ENCODE peak calls at places on chromosomes 11 and 22, in five cellular contexts. D is CD4-positive, CD25-positive, alpha-beta regulatory T cell; K is lung; C is neural progenitor cell; A is HCT116. W is an unnamed sample. For H3K4me1, the result is how much of the 10 kb centered on the place peaks cover.

GRCh38 chr11:77412814-77413213 is 61.1 kb downstream of the PAK1 start:
- DNase-seq in C (no peak), A (no peak), D (no peak), K (no peak), W (no peak)

GRCh38 chr11:121293276-121293569 is 652 bp downstream of the SC5D start:
- DNase-seq in D (no peak), K (no peak), A (no peak), C (no peak), W (no peak)

GRCh38 chr11:70503201-70503877 is 105.0 kb downstream of the CTTN start:
- DNase-seq in C (peak), K (no peak), A (no peak), D (no peak), W (no peak)

GRCh38 chr11:59183768-59184167 is 11.8 kb downstream of the DTX4 start:
- DNase-seq in A (no peak), D (no peak), K (no peak), C (no peak), W (no peak)

GRCh38 chr11:68840661-68841653 is 759 bp downstream of the CPT1A start:
- DNase-seq in D (no peak), K (peak), A (no peak), C (peak), W (peak)

GRCh38 chr22:50009765-50010675 is 2.5 kb downstream of the IL17REL start:
- DNase-seq in D (no peak), C (no peak), A (no peak), K (no peak), W (no peak)

GRCh38 chr11:2730323-2731284 is 30.8 kb upstream of the KCNQ1OT1 start:
- DNase-seq in K (no peak), C (no peak), A (no peak), D (no peak), W (no peak)

GRCh38 chr22:31616315-31616980 is 45.6 kb downstream of the PISD start:
- DNase-seq in A (no peak), K (no peak), D (no peak), C (no peak), W (no peak)

GRCh38 chr11:114229062-114229450 is 67.1 kb upstream of the NNMT start:
- DNase-seq in D (no peak), K (no peak), C (no peak), A (no peak), W (no peak)

GRCh38 chr11:2564588-2565440 is 120.0 kb downstream of the KCNQ1 start:
- DNase-seq in K (no peak), A (no peak), D (no peak), C (no peak), W (no peak)

GRCh38 chr11:35106595-35106994 is 32.4 kb upstream of the CD44 start:
- DNase-seq in D (no peak), C (no peak), A (no peak), K (no peak), W (no peak)
- H3K4me1 ChIP-seq in D (under half), C (under half), A (under half), K (under half), W (half or more)

DNA sequence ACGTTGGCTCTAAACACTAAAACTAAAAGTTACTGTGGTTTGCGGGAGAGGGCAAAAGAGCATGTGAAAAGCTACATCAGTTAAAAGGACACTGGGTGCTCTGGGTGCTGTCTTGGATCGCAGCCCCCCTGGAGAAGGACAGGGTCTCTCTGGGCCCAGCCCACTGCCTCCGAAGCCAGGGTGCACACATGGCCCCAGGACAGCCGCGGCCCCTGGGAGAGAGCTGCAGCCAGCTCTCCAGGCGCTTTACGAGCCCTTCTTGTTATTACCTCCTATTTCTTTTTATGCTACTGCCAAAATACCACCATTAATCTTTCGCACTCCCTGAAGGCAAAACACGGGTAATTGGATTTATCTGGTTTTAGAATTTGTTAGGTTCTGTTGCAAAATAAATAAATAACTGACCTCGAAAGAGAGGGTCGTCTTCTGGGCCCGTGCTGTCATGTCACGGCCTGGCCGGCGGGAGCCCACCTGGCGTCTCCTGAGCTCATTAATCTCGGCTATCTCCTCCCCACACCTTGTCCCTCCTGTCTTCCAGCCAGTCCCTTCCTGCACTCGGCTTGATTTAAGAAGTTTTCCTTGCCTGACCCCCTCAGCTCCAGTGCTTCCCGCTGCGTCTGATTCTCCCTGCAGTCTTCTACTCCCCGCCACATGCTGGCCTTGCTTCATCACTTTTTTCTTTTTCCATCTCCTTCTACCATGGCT is 611.8 kb downstream of the OPCML start:
- DNase-seq in A (no peak), C (no peak), D (no peak), K (no peak), W (no peak)
- H3K27ac ChIP-seq in A (no peak), C (no peak), D (no peak), K (no peak), W (no peak)

DNA sequence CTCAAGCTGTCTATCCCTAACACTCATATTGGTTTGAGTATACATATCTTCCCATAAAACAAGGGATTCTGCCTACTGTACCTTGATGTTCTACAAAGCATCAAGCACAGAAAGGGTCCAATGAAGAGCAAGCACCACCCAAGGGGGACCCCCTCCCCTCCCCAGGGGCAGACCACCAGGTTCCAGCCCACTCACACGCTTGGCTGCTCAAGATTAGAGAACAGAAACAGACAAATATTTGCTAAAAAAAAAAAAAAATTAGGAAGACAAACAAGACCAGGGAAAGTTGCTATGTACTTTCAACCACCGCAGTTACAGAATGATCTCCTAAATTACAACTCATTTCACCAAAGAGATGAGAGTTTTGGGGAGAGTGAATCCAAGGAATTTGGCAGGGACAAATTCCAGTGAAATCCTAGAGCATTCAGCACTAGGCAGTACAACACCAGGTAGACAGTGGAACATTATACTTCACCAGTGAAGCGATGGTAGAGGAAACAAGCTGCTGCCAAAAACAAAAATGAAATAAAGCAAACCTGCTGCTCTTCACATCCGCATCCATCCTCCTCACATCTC is 17.0 kb downstream of the SMCO4 start:
- DNase-seq in C (no peak), D (no peak), K (no peak), A (no peak), W (no peak)
- H3K4me1 ChIP-seq in C (under half), D (under half), K (under half), A (under half), W (under half)

GRCh38 chr11:11143849-11144248 is 209.2 kb downstream of the CSNK2A3 start:
- DNase-seq in D (no peak), K (no peak), C (no peak), A (no peak), W (no peak)
- H3K27ac ChIP-seq in D (no peak), K (no peak), C (no peak), A (no peak), W (no peak)

GRCh38 chr11:16801288-16801980 is 63.0 kb downstream of the C11orf58 start:
- DNase-seq in C (no peak), A (no peak), K (no peak), D (no peak), W (no peak)
- H3K4me1 ChIP-seq in C (under half), A (under half), K (under half), D (under half), W (under half)

DNA sequence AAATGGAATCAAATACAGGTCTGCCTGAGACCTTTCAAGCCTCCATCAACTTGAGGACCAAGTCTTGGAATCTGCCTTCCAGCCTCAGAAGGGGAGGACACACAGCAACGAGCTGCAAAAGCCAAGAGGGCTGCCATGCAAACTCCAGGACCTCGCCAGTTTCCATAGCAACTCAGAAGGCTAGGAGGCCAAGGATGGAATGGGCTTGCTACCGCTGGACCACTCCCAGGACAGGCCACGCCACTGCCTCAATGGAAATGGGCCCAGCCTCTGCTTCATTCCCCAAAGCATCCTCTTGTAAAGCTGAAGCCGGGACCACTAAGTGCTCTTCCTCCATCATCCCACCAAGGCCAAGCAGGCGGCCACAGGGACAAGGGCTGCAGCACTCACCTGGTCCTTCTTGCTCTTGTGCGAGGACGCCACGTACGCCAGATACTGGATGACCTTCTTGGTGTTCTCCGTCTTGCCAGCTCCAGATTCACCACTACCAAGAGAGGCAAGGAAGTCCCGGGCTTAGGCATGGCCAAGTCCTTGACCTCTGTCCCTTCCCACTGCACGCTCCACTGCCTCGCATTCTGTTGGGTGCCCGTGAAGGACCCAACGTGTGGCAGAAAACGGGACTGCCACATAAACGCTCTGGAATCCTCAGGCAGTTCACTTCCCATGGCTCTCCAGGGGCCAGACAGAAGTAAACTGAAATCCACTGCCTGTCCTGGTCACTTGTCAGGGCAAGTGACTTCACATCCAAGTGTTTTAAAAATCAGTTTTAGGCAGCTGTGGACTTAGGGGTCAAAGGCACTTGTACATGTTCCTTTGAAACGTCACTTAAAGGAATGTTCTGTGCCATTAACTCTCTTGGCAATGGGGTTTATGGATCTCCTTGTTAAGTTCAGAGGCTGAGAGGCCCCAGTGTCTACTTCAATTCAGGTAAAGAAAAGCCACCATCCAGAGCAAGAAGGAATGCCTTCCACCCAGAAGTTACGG is 61.3 kb downstream of the MYH9 start:
- DNase-seq in K (no peak), C (no peak), A (no peak), D (no peak), W (no peak)
- H3K27ac ChIP-seq in K (peak), C (peak), A (no peak), D (peak), W (no peak)

GRCh38 chr11:65853249-65853979 is 4.6 kb downstream of the CFL1 start:
- DNase-seq in A (no peak), D (no peak), C (peak), K (no peak), W (no peak)

GRCh38 chr11:65856689-65857499 is 1.1 kb downstream of the CFL1 start:
- DNase-seq in C (peak), D (peak), K (peak), A (no peak), W (peak)

GRCh38 chr11:65854161-65854592 is 3.8 kb downstream of the CFL1 start:
- DNase-seq in A (no peak), C (peak), D (no peak), K (no peak), W (no peak)

GRCh38 chr11:65855927-65856363 is 2.0 kb downstream of the CFL1 start:
- DNase-seq in D (no peak), A (no peak), K (no peak), C (peak), W (no peak)

DNA sequence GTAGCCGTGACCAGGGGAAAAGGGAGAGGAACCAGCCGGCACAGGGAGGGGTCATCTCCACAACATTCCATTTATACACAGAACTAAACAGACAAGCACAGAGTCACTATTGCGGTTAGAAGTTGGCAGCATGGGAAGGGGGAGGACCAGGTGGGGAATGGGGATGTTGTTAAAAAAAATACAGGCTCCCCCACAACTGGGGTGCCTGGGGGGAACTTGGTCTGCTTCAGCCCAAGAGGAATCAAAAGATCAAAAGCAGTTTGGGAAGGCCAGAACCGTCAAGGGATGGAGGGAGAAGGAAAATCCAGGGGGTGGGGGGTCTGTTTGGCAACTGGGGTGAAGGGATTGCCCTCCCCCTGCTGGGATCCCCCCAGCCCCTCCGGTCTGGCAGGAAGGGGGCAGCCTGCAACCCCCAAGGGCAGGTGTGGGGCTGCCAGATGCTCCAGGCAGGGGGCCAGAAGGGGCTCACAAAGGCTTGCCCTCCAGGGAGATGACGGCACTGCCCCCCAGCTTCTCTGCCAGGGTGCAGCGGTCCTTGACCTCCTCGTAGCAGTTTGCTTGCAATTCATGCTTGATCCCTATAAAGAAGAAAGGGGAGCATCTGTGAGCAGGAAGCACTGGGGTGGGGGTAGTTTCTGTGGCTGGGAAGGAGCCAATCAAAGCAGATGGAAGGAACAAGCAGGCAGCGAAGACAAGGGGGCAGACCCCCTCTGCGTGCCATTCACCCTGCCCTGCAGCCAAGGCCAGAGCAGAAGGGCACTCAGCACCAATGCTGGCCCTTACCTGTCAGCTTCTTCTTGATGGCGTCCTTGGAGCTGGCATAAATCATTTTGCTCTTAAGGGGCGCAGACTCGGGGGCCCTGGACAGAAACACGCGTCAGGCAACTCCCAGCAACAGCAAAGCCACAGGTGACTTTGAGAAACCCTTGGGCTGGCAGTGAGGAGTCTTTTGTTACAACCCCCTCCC is 2.8 kb downstream of the CFL1 start:
- DNase-seq in A (no peak), C (no peak), K (no peak), D (no peak), W (no peak)
- H3K4me1 ChIP-seq in A (under half), C (under half), K (under half), D (half or more), W (under half)

W was measured in CD8-positive, alpha-beta memory T cell.